ENCODE peak calls at places on chromosome 3, in four cellular contexts. One of them, this sample, is unnamed.

GRCh38 chr3:133572158-133573053 is 1.1 kb upstream of the CDV3 start:
- DNase-seq in MM.1S: peak; percentile 77
- DNase-seq in psoas muscle: no peak
- DNase-seq in cardiac muscle cell: no peak
- DNase-seq in this sample: no peak

GRCh38 chr3:168248383-168249047 is 152.8 kb upstream of the GOLIM4 start:
- DNase-seq in cardiac muscle cell: peak; percentile 79
- DNase-seq in MM.1S: peak; percentile 62
- DNase-seq in psoas muscle: no peak
- DNase-seq in this sample: no peak

GRCh38 chr3:49133226-49133951 is 539 bp upstream of the LAMB2 start:
- DNase-seq in cardiac muscle cell: peak; percentile 91
- DNase-seq in MM.1S: no peak
- DNase-seq in psoas muscle: peak; percentile 86
- DNase-seq in this sample: peak; percentile 63

GRCh38 chr3:53196575-53197407 is 35.8 kb downstream of the PRKCD start:
- DNase-seq in psoas muscle: no peak
- DNase-seq in cardiac muscle cell: peak; percentile 22
- DNase-seq in MM.1S: peak; percentile 93
- DNase-seq in this sample: no peak

GRCh38 chr3:27253831-27254230 is 115.4 kb downstream of the NEK10 start:
- DNase-seq in psoas muscle: no peak
- DNase-seq in cardiac muscle cell: peak; percentile 52
- DNase-seq in MM.1S: peak; percentile 69
- DNase-seq in this sample: peak; percentile 8

GRCh38 chr3:46465196-46465520 is 453 bp upstream of the LTF start:
- DNase-seq in MM.1S: no peak
- DNase-seq in psoas muscle: no peak
- DNase-seq in cardiac muscle cell: no peak
- DNase-seq in this sample: no peak

GRCh38 chr3:123287051-123287961 is 85.6 kb downstream of the SEC22A start:
- DNase-seq in MM.1S: no peak
- DNase-seq in psoas muscle: no peak
- DNase-seq in cardiac muscle cell: no peak
- DNase-seq in this sample: no peak

GRCh38 chr3:119305271-119305670 is 11.1 kb downstream of the ARHGAP31 start:
- DNase-seq in psoas muscle: no peak
- DNase-seq in MM.1S: no peak
- DNase-seq in cardiac muscle cell: no peak
- DNase-seq in this sample: no peak

GRCh38 chr3:120487079-120487693 is 36.4 kb upstream of the FSTL1 start:
- DNase-seq in psoas muscle: peak; percentile 24
- DNase-seq in MM.1S: no peak
- DNase-seq in cardiac muscle cell: no peak
- DNase-seq in this sample: no peak

GRCh38 chr3:190265795-190266194 is 56.5 kb downstream of the CLDN1 start:
- DNase-seq in psoas muscle: no peak
- DNase-seq in cardiac muscle cell: no peak
- DNase-seq in MM.1S: no peak
- DNase-seq in this sample: peak; percentile 32

GRCh38 chr3:39000008-39000450 is 51.7 kb downstream of the SCN11A start:
- DNase-seq in MM.1S: peak; percentile 83
- DNase-seq in cardiac muscle cell: peak; percentile 71
- DNase-seq in psoas muscle: no peak
- DNase-seq in this sample: peak; percentile 48

GRCh38 chr3:33810545-33810944 is 12.1 kb downstream of the PDCD6IP start:
- DNase-seq in MM.1S: no peak
- DNase-seq in psoas muscle: no peak
- DNase-seq in cardiac muscle cell: no peak
- DNase-seq in this sample: no peak

GRCh38 chr3:179175358-179175757 is 27.2 kb downstream of the PIK3CA start:
- DNase-seq in psoas muscle: no peak
- DNase-seq in MM.1S: no peak
- DNase-seq in cardiac muscle cell: no peak
- DNase-seq in this sample: no peak

GRCh38 chr3:41286305-41286704 is 87.0 kb downstream of the CTNNB1 start:
- DNase-seq in MM.1S: no peak
- DNase-seq in psoas muscle: no peak
- DNase-seq in cardiac muscle cell: no peak
- DNase-seq in this sample: no peak

GRCh38 chr3:124620600-124621063 is 109.6 kb upstream of the UMPS start:
- DNase-seq in MM.1S: peak; percentile 29
- DNase-seq in cardiac muscle cell: no peak
- DNase-seq in psoas muscle: no peak
- DNase-seq in this sample: no peak

GRCh38 chr3:177787279-177788041 is 590.2 kb upstream of the TBL1XR1 start:
- DNase-seq in cardiac muscle cell: no peak
- DNase-seq in psoas muscle: no peak
- DNase-seq in MM.1S: no peak
- DNase-seq in this sample: no peak

GRCh38 chr3:48129921-48130320 is 58.3 kb downstream of the CDC25A start:
- DNase-seq in MM.1S: no peak
- DNase-seq in psoas muscle: no peak
- DNase-seq in cardiac muscle cell: no peak
- DNase-seq in this sample: no peak

GRCh38 chr3:29353807-29354206 is 72.9 kb downstream of the RBMS3 start:
- DNase-seq in MM.1S: peak; percentile 20
- DNase-seq in psoas muscle: no peak
- DNase-seq in cardiac muscle cell: no peak
- DNase-seq in this sample: no peak

GRCh38 chr3:183537295-183537730 is 18.2 kb downstream of the KLHL6 start:
- DNase-seq in psoas muscle: peak; percentile 60
- DNase-seq in cardiac muscle cell: no peak
- DNase-seq in MM.1S: no peak
- DNase-seq in this sample: no peak

GRCh38 chr3:42488687-42489086 is 13.8 kb upstream of the VIPR1 start:
- DNase-seq in psoas muscle: no peak
- DNase-seq in MM.1S: no peak
- DNase-seq in cardiac muscle cell: no peak
- DNase-seq in this sample: no peak

GRCh38 chr3:113649169-113649833 is 47.1 kb downstream of the USF3 start:
- DNase-seq in MM.1S: no peak
- DNase-seq in psoas muscle: no peak
- DNase-seq in cardiac muscle cell: no peak
- DNase-seq in this sample: no peak

GRCh38 chr3:133821767-133822638 is 16.4 kb downstream of the SRPRB start:
- DNase-seq in cardiac muscle cell: peak; percentile 39
- DNase-seq in MM.1S: peak; percentile 34
- DNase-seq in psoas muscle: peak; percentile 78
- DNase-seq in this sample: peak; percentile 26

GRCh38 chr3:155356594-155357370 is 63.3 kb upstream of the STRIT1 start:
- DNase-seq in MM.1S: no peak
- DNase-seq in psoas muscle: no peak
- DNase-seq in cardiac muscle cell: no peak
- DNase-seq in this sample: no peak

GRCh38 chr3:49255112-49255511 is 21.9 kb downstream of the C3orf62 start:
- DNase-seq in psoas muscle: no peak
- DNase-seq in MM.1S: peak; percentile 54
- DNase-seq in cardiac muscle cell: no peak
- DNase-seq in this sample: no peak

GRCh38 chr3:151281671-151282334 is 3.5 kb upstream of the P2RY14 start:
- DNase-seq in cardiac muscle cell: no peak
- DNase-seq in psoas muscle: no peak
- DNase-seq in MM.1S: no peak
- DNase-seq in this sample: no peak

GRCh38 chr3:69212411-69213160 is 90.2 kb upstream of the LMOD3 start:
- DNase-seq in psoas muscle: no peak
- DNase-seq in cardiac muscle cell: no peak
- DNase-seq in MM.1S: no peak
- DNase-seq in this sample: peak; percentile 81

GRCh38 chr3:183254816-183255730 is 2.0 kb downstream of the B3GNT5 start:
- DNase-seq in cardiac muscle cell: no peak
- DNase-seq in psoas muscle: no peak
- DNase-seq in MM.1S: no peak
- DNase-seq in this sample: no peak

GRCh38 chr3:105365536-105366301 is 990 bp upstream of the ALCAM start:
- DNase-seq in cardiac muscle cell: peak; percentile 23
- DNase-seq in MM.1S: no peak
- DNase-seq in psoas muscle: no peak
- DNase-seq in this sample: no peak

GRCh38 chr3:69092030-69092513 is 7.3 kb downstream of the ARL6IP5 start:
- DNase-seq in cardiac muscle cell: no peak
- DNase-seq in psoas muscle: no peak
- DNase-seq in MM.1S: peak; percentile 47
- DNase-seq in this sample: peak; percentile 69

GRCh38 chr3:56467801-56468183 is 475 bp downstream of the ERC2 start:
- DNase-seq in cardiac muscle cell: peak; percentile 67
- DNase-seq in psoas muscle: no peak
- DNase-seq in MM.1S: no peak
- DNase-seq in this sample: no peak

GRCh38 chr3:110933786-110934415 is 137.7 kb upstream of the NECTIN3 start:
- DNase-seq in MM.1S: no peak
- DNase-seq in psoas muscle: no peak
- DNase-seq in cardiac muscle cell: no peak
- DNase-seq in this sample: no peak

GRCh38 chr3:126415661-126416591 is 21.2 kb downstream of the CFAP100 start:
- DNase-seq in psoas muscle: no peak
- DNase-seq in MM.1S: no peak
- DNase-seq in cardiac muscle cell: no peak
- DNase-seq in this sample: no peak

GRCh38 chr3:49276475-49277356 is at the start of gene C3orf62:
- DNase-seq in cardiac muscle cell: peak; percentile 37
- DNase-seq in psoas muscle: peak; percentile 92
- DNase-seq in MM.1S: peak; percentile 74
- DNase-seq in this sample: peak; percentile 58

GRCh38 chr3:195544634-195545033 is 1.5 kb upstream of the PPP1R2 start:
- DNase-seq in cardiac muscle cell: no peak
- DNase-seq in psoas muscle: peak; percentile 45
- DNase-seq in MM.1S: no peak
- DNase-seq in this sample: no peak

GRCh38 chr3:168881804-168882203 is 781.7 kb downstream of the MECOM start:
- DNase-seq in MM.1S: no peak
- DNase-seq in psoas muscle: no peak
- DNase-seq in cardiac muscle cell: no peak
- DNase-seq in this sample: peak; percentile 37

GRCh38 chr3:183491923-183492848 is 63.3 kb downstream of the KLHL6 start:
- DNase-seq in psoas muscle: no peak
- DNase-seq in cardiac muscle cell: no peak
- DNase-seq in MM.1S: no peak
- DNase-seq in this sample: no peak

GRCh38 chr3:10823516-10823818 is 7.4 kb downstream of the SLC6A11 start:
- DNase-seq in cardiac muscle cell: no peak
- DNase-seq in MM.1S: no peak
- DNase-seq in psoas muscle: no peak
- DNase-seq in this sample: no peak

GRCh38 chr3:129119365-129120100 is 2.1 kb downstream of the RAB43 start:
- DNase-seq in cardiac muscle cell: peak; percentile 7
- DNase-seq in MM.1S: peak; percentile 61
- DNase-seq in psoas muscle: no peak
- DNase-seq in this sample: no peak

DNA sequence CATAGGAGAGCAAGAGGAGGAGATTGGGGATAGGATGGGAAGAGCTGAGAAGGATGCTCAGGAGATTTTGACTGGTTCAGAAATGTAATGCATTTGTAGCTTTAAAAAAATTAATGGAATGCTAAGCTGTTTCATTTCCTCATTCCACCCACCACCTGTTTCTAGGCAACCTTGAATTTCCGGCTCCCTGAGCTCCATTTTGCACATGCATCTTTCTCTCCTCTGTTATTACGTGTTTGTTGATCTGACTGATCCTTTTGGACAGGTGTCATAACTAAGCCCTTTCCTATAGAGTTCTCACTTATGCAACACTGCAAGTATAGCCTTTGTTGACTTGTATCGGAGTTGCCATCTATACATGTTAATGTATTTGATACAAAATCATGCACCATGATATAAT is 4.3 kb downstream of the TMPRSS7 start:
- DNase-seq in MM.1S: no peak
- DNase-seq in cardiac muscle cell: no peak
- DNase-seq in psoas muscle: no peak
- DNase-seq in this sample: peak; percentile 21
- H3K4me3 ChIP-seq in MM.1S: no peak overlapping the region
- H3K4me3 ChIP-seq in cardiac muscle cell: no peak overlapping the region
- H3K4me3 ChIP-seq in psoas muscle: no peak overlapping the region
- H3K4me3 ChIP-seq in this sample: no peak overlapping the region

DNA sequence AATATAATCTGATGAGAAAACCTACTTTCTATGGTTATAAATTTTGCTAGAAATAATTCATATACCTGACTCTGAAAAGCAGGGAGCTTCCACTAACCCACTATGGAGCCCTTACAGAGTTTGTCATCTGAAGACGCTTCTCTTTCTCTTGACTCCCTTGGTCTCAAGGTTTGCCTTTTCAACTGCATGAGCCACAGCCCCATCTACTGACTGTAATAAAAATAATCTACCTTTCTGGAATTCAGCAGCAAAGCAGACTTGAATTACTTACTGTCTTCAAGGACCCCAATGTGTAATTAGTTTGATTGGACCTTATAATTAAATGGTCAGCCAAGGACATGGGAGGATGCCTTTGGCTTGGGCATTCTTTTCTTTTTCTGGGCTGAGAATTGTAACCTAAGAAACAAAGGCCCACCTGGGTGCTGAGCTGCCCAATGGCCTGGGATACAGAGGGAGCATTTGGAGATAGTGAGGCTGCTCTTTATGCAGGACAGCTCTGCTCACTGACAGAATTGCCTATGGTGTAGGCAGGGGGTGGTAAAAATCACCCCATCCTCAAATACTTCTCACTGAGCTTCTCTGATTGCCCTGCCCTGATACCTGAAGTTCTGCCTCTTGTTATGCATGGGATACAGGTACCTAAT is 178.6 kb upstream of the TRIM42 start:
- DNase-seq in cardiac muscle cell: peak; percentile 49
- DNase-seq in psoas muscle: no peak
- DNase-seq in MM.1S: no peak
- DNase-seq in this sample: no peak
- TF ChIP-seq CTCF in cardiac muscle cell: peak; percentile 7
- TF ChIP-seq CTCF in psoas muscle: peak; percentile 47
- TF ChIP-seq CTCF in MM.1S: no peak
- TF ChIP-seq CTCF in this sample: peak; percentile 64

GRCh38 chr3:142888484-142889262 is at the start of gene PCOLCE2:
- DNase-seq in MM.1S: peak; percentile 23
- DNase-seq in cardiac muscle cell: peak; percentile 61
- DNase-seq in psoas muscle: peak; percentile 46
- DNase-seq in this sample: no peak
- H3K4me3 ChIP-seq in MM.1S: peak within 1 kb of the TSS; percentile 64
- H3K4me3 ChIP-seq in cardiac muscle cell: peak within 1 kb of the TSS; percentile 51
- H3K4me3 ChIP-seq in psoas muscle: peak within 1 kb of the TSS; percentile 67
- H3K4me3 ChIP-seq in this sample: peak within 1 kb of the TSS; percentile 41

GRCh38 chr3:37836589-37836988 is 25.1 kb upstream of the CTDSPL start:
- DNase-seq in psoas muscle: no peak
- DNase-seq in MM.1S: no peak
- DNase-seq in cardiac muscle cell: no peak
- DNase-seq in this sample: no peak

DNA sequence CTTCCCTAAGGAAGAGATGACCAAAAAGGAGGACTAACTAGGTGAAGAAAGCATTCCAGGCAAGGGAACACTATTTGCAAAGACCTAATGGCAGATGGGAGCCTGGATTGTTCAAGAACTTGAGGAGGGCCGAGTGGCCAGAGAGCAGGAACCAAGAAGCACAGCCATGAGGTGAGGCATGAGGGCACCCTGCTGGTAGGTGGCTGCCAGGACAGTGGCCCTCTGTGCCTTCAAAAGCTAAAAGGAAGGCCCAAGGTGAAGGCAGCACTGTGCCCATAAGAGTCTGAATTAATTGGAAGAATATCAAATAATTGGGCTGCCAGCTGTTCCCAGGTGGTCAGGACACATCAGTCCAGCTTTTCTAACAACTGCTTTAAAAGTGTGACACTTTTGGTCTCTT is 27.9 kb upstream of the CTDSPL start:
- DNase-seq in psoas muscle: no peak
- DNase-seq in cardiac muscle cell: no peak
- DNase-seq in MM.1S: no peak
- DNase-seq in this sample: no peak
- TF ChIP-seq CTCF in psoas muscle: peak; percentile 23
- TF ChIP-seq CTCF in cardiac muscle cell: no peak
- TF ChIP-seq CTCF in MM.1S: peak; percentile 19
- TF ChIP-seq CTCF in this sample: peak; percentile 28